ENCODE peak calls at places on chromosome 1, in six cellular contexts. One of them, this sample, is unnamed.

GRCh38 chr1:14724234-14724633 is 125.7 kb downstream of the KAZN start:
- DNase-seq in fibroblast of lung: peak; percentile 81
- DNase-seq in brain microvascular endothelial cell: no peak
- DNase-seq in MG63: no peak
- DNase-seq in spleen: no peak
- DNase-seq in Peyer's patch: no peak
- DNase-seq in this sample: no peak

GRCh38 chr1:63794927-63795326 is 21.1 kb downstream of the ROR1 start:
- DNase-seq in Peyer's patch: no peak
- DNase-seq in MG63: peak; percentile 82
- DNase-seq in spleen: no peak
- DNase-seq in brain microvascular endothelial cell: peak; percentile 61
- DNase-seq in fibroblast of lung: peak; percentile 87
- DNase-seq in this sample: peak; percentile 88

GRCh38 chr1:75166821-75167220 is 32.6 kb downstream of the LHX8 start:
- DNase-seq in fibroblast of lung: no peak
- DNase-seq in MG63: no peak
- DNase-seq in brain microvascular endothelial cell: no peak
- DNase-seq in spleen: no peak
- DNase-seq in Peyer's patch: no peak
- DNase-seq in this sample: no peak

GRCh38 chr1:20366766-20367602 is 76.3 kb downstream of the VWA5B1 start:
- DNase-seq in Peyer's patch: no peak
- DNase-seq in brain microvascular endothelial cell: peak; percentile 25
- DNase-seq in MG63: peak; percentile 67
- DNase-seq in fibroblast of lung: peak; percentile 59
- DNase-seq in spleen: peak; percentile 51
- DNase-seq in this sample: peak; percentile 27

GRCh38 chr1:7000720-7001119 is 215.5 kb downstream of the CAMTA1 start:
- DNase-seq in fibroblast of lung: no peak
- DNase-seq in spleen: no peak
- DNase-seq in Peyer's patch: no peak
- DNase-seq in MG63: no peak
- DNase-seq in brain microvascular endothelial cell: no peak
- DNase-seq in this sample: no peak

GRCh38 chr1:19113362-19114092 is 96.5 kb downstream of the UBR4 start:
- DNase-seq in fibroblast of lung: peak; percentile 25
- DNase-seq in Peyer's patch: no peak
- DNase-seq in brain microvascular endothelial cell: peak; percentile 36
- DNase-seq in MG63: peak; percentile 41
- DNase-seq in spleen: no peak
- DNase-seq in this sample: no peak

GRCh38 chr1:172477216-172477615 is 33.3 kb upstream of the PIGC start:
- DNase-seq in brain microvascular endothelial cell: no peak
- DNase-seq in Peyer's patch: no peak
- DNase-seq in spleen: no peak
- DNase-seq in MG63: no peak
- DNase-seq in fibroblast of lung: no peak
- DNase-seq in this sample: no peak

GRCh38 chr1:150995896-150996295 is 10.8 kb downstream of the MINDY1 start:
- DNase-seq in fibroblast of lung: no peak
- DNase-seq in spleen: no peak
- DNase-seq in brain microvascular endothelial cell: no peak
- DNase-seq in MG63: peak; percentile 38
- DNase-seq in Peyer's patch: no peak
- DNase-seq in this sample: no peak

GRCh38 chr1:104768466-104768865 is 1018.8 kb downstream of the AMY1C start:
- DNase-seq in fibroblast of lung: no peak
- DNase-seq in Peyer's patch: no peak
- DNase-seq in brain microvascular endothelial cell: no peak
- DNase-seq in spleen: no peak
- DNase-seq in MG63: no peak
- DNase-seq in this sample: no peak

GRCh38 chr1:161020573-161021167 is at the start of gene F11R:
- DNase-seq in MG63: no peak
- DNase-seq in Peyer's patch: peak; percentile 55
- DNase-seq in fibroblast of lung: no peak
- DNase-seq in spleen: peak; percentile 87
- DNase-seq in brain microvascular endothelial cell: no peak
- DNase-seq in this sample: no peak

GRCh38 chr1:33468559-33468958 is 3.9 kb upstream of the ZSCAN20 start:
- DNase-seq in fibroblast of lung: peak; percentile 27
- DNase-seq in spleen: no peak
- DNase-seq in brain microvascular endothelial cell: peak; percentile 32
- DNase-seq in Peyer's patch: no peak
- DNase-seq in MG63: peak; percentile 46
- DNase-seq in this sample: no peak

GRCh38 chr1:26410706-26411623 is at the start of gene LIN28A:
- DNase-seq in spleen: no peak
- DNase-seq in Peyer's patch: no peak
- DNase-seq in MG63: no peak
- DNase-seq in brain microvascular endothelial cell: no peak
- DNase-seq in fibroblast of lung: no peak
- DNase-seq in this sample: no peak
- H3K4me3 ChIP-seq in spleen: no peak within 1 kb of the TSS
- H3K4me3 ChIP-seq in Peyer's patch: no peak within 1 kb of the TSS
- H3K4me3 ChIP-seq in MG63: no peak within 1 kb of the TSS
- H3K4me3 ChIP-seq in brain microvascular endothelial cell: no peak within 1 kb of the TSS
- H3K4me3 ChIP-seq in fibroblast of lung: no peak within 1 kb of the TSS
- H3K4me3 ChIP-seq in this sample: no peak within 1 kb of the TSS

DNA sequence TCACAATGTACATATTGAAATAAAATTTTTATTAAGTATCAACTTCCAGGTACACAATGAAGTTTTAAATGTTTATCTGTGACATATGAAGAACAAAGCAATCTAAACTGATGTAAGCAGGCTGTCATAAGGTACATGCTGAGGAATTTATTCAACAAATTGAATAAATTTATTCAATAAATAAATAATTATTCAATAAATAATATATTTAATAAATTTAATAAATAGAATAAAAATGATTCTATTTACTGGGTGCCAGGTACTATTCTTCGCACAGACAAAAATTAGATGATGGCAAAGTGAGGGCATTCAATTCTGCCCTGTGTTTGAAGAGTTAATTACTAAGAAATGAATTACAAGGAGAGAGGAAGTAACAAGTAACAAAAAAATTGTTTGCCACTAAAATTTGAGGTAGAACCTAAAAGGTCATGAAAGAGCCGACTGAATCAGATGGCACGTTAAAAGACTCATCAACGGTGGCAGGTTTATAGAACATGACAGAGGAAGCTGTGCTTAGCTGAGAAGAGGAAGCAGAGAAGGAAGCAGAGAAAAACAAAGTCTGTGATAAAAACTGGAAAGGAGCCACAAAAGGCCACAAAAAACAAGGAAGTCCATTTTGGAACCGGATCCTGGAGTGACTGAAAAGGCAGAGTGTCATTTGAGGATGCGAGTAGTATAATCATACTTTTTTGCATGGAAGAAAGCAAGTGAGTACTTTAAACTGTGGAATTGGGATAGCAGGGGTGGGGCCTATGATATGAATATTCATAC is 2.2 kb upstream of the USP24 start:
- DNase-seq in MG63: no peak
- DNase-seq in Peyer's patch: peak; percentile 19
- DNase-seq in brain microvascular endothelial cell: no peak
- DNase-seq in spleen: no peak
- DNase-seq in fibroblast of lung: no peak
- DNase-seq in this sample: no peak
- H3K4me3 ChIP-seq in MG63: no peak overlapping the region
- H3K4me3 ChIP-seq in Peyer's patch: no peak overlapping the region
- H3K4me3 ChIP-seq in brain microvascular endothelial cell: no peak overlapping the region
- H3K4me3 ChIP-seq in spleen: no peak overlapping the region
- H3K4me3 ChIP-seq in fibroblast of lung: no peak overlapping the region
- H3K4me3 ChIP-seq in this sample: no peak overlapping the region

GRCh38 chr1:155297431-155297830 is 3.8 kb downstream of the PKLR start:
- DNase-seq in MG63: no peak
- DNase-seq in fibroblast of lung: no peak
- DNase-seq in spleen: no peak
- DNase-seq in brain microvascular endothelial cell: no peak
- DNase-seq in Peyer's patch: no peak
- DNase-seq in this sample: no peak
- H3K4me3 ChIP-seq in MG63: no peak overlapping the region
- H3K4me3 ChIP-seq in fibroblast of lung: no peak overlapping the region
- H3K4me3 ChIP-seq in spleen: no peak overlapping the region
- H3K4me3 ChIP-seq in brain microvascular endothelial cell: no peak overlapping the region
- H3K4me3 ChIP-seq in Peyer's patch: no peak overlapping the region
- H3K4me3 ChIP-seq in this sample: no peak overlapping the region

GRCh38 chr1:110628356-110629105 is 22.4 kb upstream of the KCNA2 start:
- DNase-seq in brain microvascular endothelial cell: no peak
- DNase-seq in Peyer's patch: no peak
- DNase-seq in MG63: no peak
- DNase-seq in fibroblast of lung: no peak
- DNase-seq in spleen: peak; percentile 24
- DNase-seq in this sample: no peak

GRCh38 chr1:110633646-110634030 is 27.5 kb upstream of the KCNA2 start:
- DNase-seq in Peyer's patch: no peak
- DNase-seq in MG63: no peak
- DNase-seq in fibroblast of lung: no peak
- DNase-seq in spleen: no peak
- DNase-seq in brain microvascular endothelial cell: no peak
- DNase-seq in this sample: no peak

GRCh38 chr1:110631836-110632620 is 25.9 kb upstream of the KCNA2 start:
- DNase-seq in Peyer's patch: no peak
- DNase-seq in spleen: no peak
- DNase-seq in fibroblast of lung: no peak
- DNase-seq in brain microvascular endothelial cell: no peak
- DNase-seq in MG63: no peak
- DNase-seq in this sample: no peak

GRCh38 chr1:110634086-110634454 is 27.9 kb upstream of the KCNA2 start:
- DNase-seq in fibroblast of lung: no peak
- DNase-seq in Peyer's patch: no peak
- DNase-seq in brain microvascular endothelial cell: no peak
- DNase-seq in spleen: no peak
- DNase-seq in MG63: no peak
- DNase-seq in this sample: no peak

DNA sequence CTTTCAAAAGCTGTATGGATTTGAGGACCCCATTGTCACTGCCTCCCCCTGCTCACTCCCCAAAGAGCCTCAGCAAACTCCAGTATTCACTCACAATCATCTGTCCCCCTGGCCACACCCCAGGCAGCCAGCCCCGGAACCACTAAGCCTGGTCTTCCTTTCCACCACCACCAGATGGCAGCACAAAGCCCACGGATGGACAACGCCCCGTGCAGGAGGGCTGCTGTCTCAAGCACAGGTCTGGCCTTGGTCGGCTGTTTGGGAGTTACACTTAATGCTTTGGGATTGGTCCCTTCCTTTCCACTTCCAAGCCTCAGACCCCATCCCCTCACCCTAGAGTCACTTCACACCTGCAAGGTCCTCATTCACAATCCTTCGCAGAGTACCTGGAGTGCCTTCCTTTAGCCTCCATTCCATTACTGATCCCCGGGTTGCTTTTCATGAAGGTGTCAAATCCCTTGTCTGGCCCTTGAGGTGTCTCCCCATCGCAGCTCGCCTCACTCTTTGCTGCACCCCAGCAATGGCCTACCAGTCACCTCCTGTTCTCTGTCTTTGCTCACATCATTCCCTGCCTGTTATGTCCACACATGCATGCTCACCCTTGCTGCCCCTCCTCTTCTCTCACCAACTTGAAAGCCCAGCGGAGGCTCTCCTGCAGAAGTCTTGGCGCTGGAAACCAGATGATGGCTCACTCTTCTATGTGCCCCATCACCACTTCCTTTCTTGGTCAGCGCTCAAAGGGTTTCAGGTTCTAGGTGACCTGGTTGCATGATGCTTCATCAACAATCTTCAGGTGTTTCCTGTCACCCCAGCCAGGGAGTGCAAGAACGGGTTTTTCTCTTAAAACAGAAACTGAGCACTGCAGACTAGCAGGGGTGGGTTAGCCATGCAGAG is 24.9 kb upstream of the KCNA2 start:
- DNase-seq in fibroblast of lung: peak; percentile 16
- DNase-seq in spleen: peak; percentile 94
- DNase-seq in Peyer's patch: peak; percentile 88
- DNase-seq in brain microvascular endothelial cell: peak; percentile 34
- DNase-seq in MG63: peak; percentile 71
- DNase-seq in this sample: no peak
- H3K4me3 ChIP-seq in fibroblast of lung: no peak overlapping the region
- H3K4me3 ChIP-seq in spleen: peak overlapping the region; percentile 8
- H3K4me3 ChIP-seq in Peyer's patch: no peak overlapping the region
- H3K4me3 ChIP-seq in brain microvascular endothelial cell: no peak overlapping the region
- H3K4me3 ChIP-seq in MG63: no peak overlapping the region
- H3K4me3 ChIP-seq in this sample: no peak overlapping the region

GRCh38 chr1:27614048-27614624 is 10.2 kb upstream of the AHDC1 start:
- DNase-seq in Peyer's patch: no peak
- DNase-seq in MG63: no peak
- DNase-seq in spleen: no peak
- DNase-seq in brain microvascular endothelial cell: no peak
- DNase-seq in fibroblast of lung: no peak
- DNase-seq in this sample: no peak

GRCh38 chr1:27615346-27616004 is 11.5 kb upstream of the AHDC1 start:
- DNase-seq in MG63: no peak
- DNase-seq in spleen: no peak
- DNase-seq in brain microvascular endothelial cell: no peak
- DNase-seq in fibroblast of lung: no peak
- DNase-seq in Peyer's patch: no peak
- DNase-seq in this sample: no peak

GRCh38 chr1:27612718-27613117 is 8.8 kb upstream of the AHDC1 start:
- DNase-seq in fibroblast of lung: no peak
- DNase-seq in brain microvascular endothelial cell: no peak
- DNase-seq in MG63: no peak
- DNase-seq in spleen: no peak
- DNase-seq in Peyer's patch: no peak
- DNase-seq in this sample: no peak

GRCh38 chr1:27616441-27616840 is 12.5 kb upstream of the AHDC1 start:
- DNase-seq in brain microvascular endothelial cell: no peak
- DNase-seq in fibroblast of lung: no peak
- DNase-seq in Peyer's patch: no peak
- DNase-seq in spleen: no peak
- DNase-seq in MG63: no peak
- DNase-seq in this sample: no peak

DNA sequence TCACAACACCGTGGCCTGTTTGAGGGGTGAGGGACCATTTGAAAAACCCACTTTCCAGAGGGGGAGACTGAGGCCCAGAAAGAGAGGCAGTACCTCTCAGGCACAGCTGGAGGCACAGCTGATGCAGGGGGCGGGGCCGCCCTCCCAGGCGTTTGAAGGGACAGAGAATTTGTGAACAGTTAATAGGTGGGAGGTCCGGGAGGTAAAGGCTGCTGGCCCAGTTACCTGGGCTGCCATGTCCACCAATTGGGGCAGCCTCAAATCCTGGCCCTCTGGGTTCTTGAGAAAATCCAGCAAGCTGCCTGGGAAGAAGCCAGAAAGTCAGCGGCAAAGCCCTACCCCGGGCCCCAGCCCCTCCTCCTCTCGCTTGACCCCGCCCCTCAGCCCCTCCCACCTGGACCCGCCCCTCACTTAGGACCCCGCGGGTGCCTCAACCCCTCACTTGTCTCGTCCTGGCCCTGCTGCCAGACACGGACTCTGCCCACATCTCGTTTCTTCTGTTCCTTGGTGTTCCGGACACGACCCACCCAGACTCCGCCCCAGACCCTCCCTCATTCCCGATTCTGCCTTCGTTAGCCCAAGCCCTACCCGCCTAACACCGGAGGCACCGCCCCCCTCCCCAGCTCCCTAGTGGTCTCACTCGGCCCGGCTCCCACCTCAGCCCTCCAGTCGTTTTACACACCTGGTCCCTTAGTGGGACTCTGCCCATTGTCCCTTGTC is 10.8 kb upstream of the AHDC1 start:
- DNase-seq in Peyer's patch: no peak
- DNase-seq in fibroblast of lung: no peak
- DNase-seq in MG63: no peak
- DNase-seq in spleen: no peak
- DNase-seq in brain microvascular endothelial cell: no peak
- DNase-seq in this sample: no peak
- H3K4me3 ChIP-seq in Peyer's patch: no peak overlapping the region
- H3K4me3 ChIP-seq in fibroblast of lung: no peak overlapping the region
- H3K4me3 ChIP-seq in MG63: no peak overlapping the region
- H3K4me3 ChIP-seq in spleen: no peak overlapping the region
- H3K4me3 ChIP-seq in brain microvascular endothelial cell: no peak overlapping the region
- H3K4me3 ChIP-seq in this sample: no peak overlapping the region

This sample was measured in astrocyte of the cerebellum.